ENCODE peak calls at places on chromosome 18, in six cellular contexts. Z is NCI-H2081, M is activated gamma-delta T cell treated with Interleukin-2 at 50 U/mL for 16 hours, W is RPMI7951, D is ovary, J is activated T-helper 1 cell treated with Interleukin-2 at 50 U/mL for 16 hours. S is an unnamed sample.

GRCh38 chr18:24276994-24277393 is 120.6 kb downstream of the OSBPL1A start:
- DNase-seq in D (no peak), J (no peak), M (no peak), Z (no peak), W (no peak), S (no peak)

GRCh38 chr18:76446746-76447267 is 48.2 kb downstream of the ZNF516 start:
- DNase-seq in M (no peak), D (no peak), Z (no peak), W (peak; percentile 30), J (no peak), S (no peak)

GRCh38 chr18:27540126-27540525 is 355.0 kb upstream of the CHST9 start:
- DNase-seq in W (no peak), D (no peak), J (no peak), Z (no peak), M (no peak), S (no peak)

GRCh38 chr18:28338316-28338715 is 161.4 kb upstream of the CDH2 start:
- DNase-seq in M (no peak), D (no peak), Z (no peak), W (no peak), J (no peak), S (no peak)

GRCh38 chr18:55290898-55291297 is 297.1 kb downstream of the TCF4 start:
- DNase-seq in W (peak; percentile 62), J (no peak), M (no peak), D (no peak), Z (no peak), S (no peak)

GRCh38 chr18:78526923-78527775 is 452.5 kb upstream of the SALL3 start:
- DNase-seq in D (no peak), M (no peak), J (no peak), Z (no peak), W (no peak), S (no peak)

GRCh38 chr18:13376841-13377351 is 158.3 kb downstream of the LDLRAD4 start:
- DNase-seq in D (no peak), W (no peak), J (peak; percentile 62), M (peak; percentile 52), Z (no peak), S (peak; percentile 53)

GRCh38 chr18:24602156-24602555 is 141.7 kb downstream of the HRH4 start:
- DNase-seq in W (no peak), Z (no peak), M (no peak), D (no peak), J (no peak), S (no peak)

GRCh38 chr18:8951491-8951890 is 151.0 kb upstream of the NDUFV2 start:
- DNase-seq in W (no peak), J (no peak), M (no peak), Z (peak; percentile 3), D (no peak), S (no peak)

GRCh38 chr18:79439201-79440023 is 43.7 kb downstream of the NFATC1 start:
- DNase-seq in J (peak; percentile 16), W (no peak), D (no peak), Z (no peak), M (no peak), S (peak; percentile 16)

GRCh38 chr18:23964282-23965238 is 50.0 kb upstream of the TTC39C start:
- DNase-seq in J (peak; percentile 17), Z (no peak), D (no peak), M (peak; percentile 45), W (peak; percentile 25), S (peak; percentile 43)

GRCh38 chr18:35084494-35085449 is 43.6 kb downstream of the MAPRE2 start:
- DNase-seq in J (no peak), Z (no peak), D (no peak), W (no peak), M (no peak), S (no peak)

GRCh38 chr18:62610509-62611394 is 87.9 kb downstream of the ZCCHC2 start:
- DNase-seq in Z (no peak), M (no peak), D (peak; percentile 24), J (no peak), W (no peak), S (no peak)

GRCh38 chr18:7898181-7898580 is 331.1 kb downstream of the PTPRM start:
- DNase-seq in D (no peak), Z (no peak), M (no peak), J (no peak), W (no peak), S (no peak)

GRCh38 chr18:79925656-79925979 is 25.8 kb downstream of the SLC66A2 start:
- DNase-seq in W (no peak), J (no peak), M (no peak), D (peak; percentile 21), Z (no peak), S (no peak)

GRCh38 chr18:26159353-26159752 is 25.7 kb downstream of the PSMA8 start:
- DNase-seq in W (peak; percentile 9), D (no peak), Z (no peak), J (no peak), M (no peak), S (no peak)

GRCh38 chr18:79853303-79853992 is 55.7 kb downstream of the KCNG2 start:
- DNase-seq in M (no peak), W (no peak), D (no peak), Z (no peak), J (no peak), S (no peak)

GRCh38 chr18:22253676-22254075 is 84.3 kb downstream of the GATA6 start:
- DNase-seq in J (no peak), M (no peak), Z (no peak), W (no peak), D (no peak), S (no peak)